ENCODE peak calls at places on chromosomes 12 and 14, in five cellular contexts. T is choroid plexus epithelial cell; A is stimulated activated CD8-positive, alpha-beta memory T cell treated with anti-CD3 and anti-CD28 coated beads, Interleukin-15, amount 100 ng/mL, for 4 hours; I is RCC 7860; O is AG09319. G is an unnamed sample.
A peak's percentile ranks its signal among the peaks of the same experiment; 100 is the strongest.

GRCh38 chr14:76778546-76779215 is 17.4 kb downstream of the VASH1 start:
- DNase-seq in T (no peak), A (no peak), I (no peak), O (no peak), G (no peak)

GRCh38 chr12:109803678-109804077 is 29.5 kb downstream of the TRPV4 start:
- DNase-seq in T (no peak), A (no peak), I (no peak), O (no peak), G (no peak)

GRCh38 chr14:52068741-52069616 is at the start of gene NID2:
- DNase-seq in T (peak; percentile 97), A (peak; percentile 8), I (no peak), O (peak; percentile 93), G (peak; percentile 88)

GRCh38 chr14:70856851-70857498 is 47.7 kb upstream of the MAP3K9 start:
- DNase-seq in T (peak; percentile 88), A (no peak), I (peak; percentile 86), O (no peak), G (peak; percentile 73)

GRCh38 chr12:116559080-116559329 is 176 bp upstream of the MAP1LC3B2 start:
- DNase-seq in T (no peak), A (no peak), I (no peak), O (no peak), G (no peak)

GRCh38 chr12:101490286-101490920 is 15.3 kb downstream of the SPIC start:
- DNase-seq in T (peak; percentile 80), A (no peak), I (no peak), O (no peak), G (no peak)

GRCh38 chr12:21151184-21151583 is 20.2 kb downstream of the SLCO1B1 start:
- DNase-seq in T (no peak), A (no peak), I (no peak), O (no peak), G (no peak)

GRCh38 chr12:80979821-80980220 is 42.1 kb upstream of the LIN7A start:
- DNase-seq in T (no peak), A (no peak), I (no peak), O (no peak), G (no peak)

GRCh38 chr12:11829764-11830194 is 180.3 kb downstream of the ETV6 start:
- DNase-seq in T (no peak), A (no peak), I (no peak), O (no peak), G (no peak)

GRCh38 chr14:80425686-80426085 is 214.4 kb upstream of the DIO2 start:
- DNase-seq in T (peak; percentile 94), A (no peak), I (peak; percentile 95), O (peak; percentile 71), G (peak; percentile 80)

GRCh38 chr12:77957034-77957433 is 126.3 kb downstream of the NAV3 start:
- DNase-seq in T (no peak), A (no peak), I (no peak), O (no peak), G (no peak)

GRCh38 chr12:104280703-104281458 is 22.7 kb upstream of the EID3 start:
- DNase-seq in T (peak; percentile 94), A (no peak), I (peak; percentile 100), O (peak; percentile 75), G (peak; percentile 70)

GRCh38 chr12:51082561-51083139 is 746 bp downstream of the CSRNP2 start:
- DNase-seq in T (peak; percentile 47), A (no peak), I (peak; percentile 13), O (no peak), G (no peak)

GRCh38 chr14:88300817-88301216 is 22.3 kb downstream of the KCNK10 start:
- DNase-seq in T (no peak), A (no peak), I (no peak), O (no peak), G (no peak)

GRCh38 chr14:29553427-29553826 is 374.2 kb downstream of the PRKD1 start:
- DNase-seq in T (no peak), A (no peak), I (no peak), O (no peak), G (no peak)

GRCh38 chr12:114443607-114444421 is 37.9 kb upstream of the TBX5 start:
- DNase-seq in T (no peak), A (no peak), I (no peak), O (no peak), G (no peak)

GRCh38 chr12:94745562-94745961 is 95.2 kb upstream of the TMCC3 start:
- DNase-seq in T (no peak), A (no peak), I (no peak), O (no peak), G (no peak)

GRCh38 chr12:16606936-16607335 is 974 bp upstream of the LMO3 start:
- DNase-seq in T (no peak), A (no peak), I (no peak), O (no peak), G (no peak)

GRCh38 chr12:58567189-58567588 is 353.1 kb downstream of the LRIG3 start:
- DNase-seq in T (no peak), A (no peak), I (no peak), O (no peak), G (no peak)

GRCh38 chr14:76464856-76465255 is 88.9 kb downstream of the ESRRB start:
- DNase-seq in T (no peak), A (no peak), I (no peak), O (no peak), G (no peak)

GRCh38 chr14:106879241-106879640 is 1352.9 kb downstream of the TMEM121 start:
- DNase-seq in T (no peak), A (no peak), I (no peak), O (no peak), G (no peak)

GRCh38 chr14:49598182-49598478 is 610 bp upstream of the LRR1 start:
- DNase-seq in T (no peak), A (no peak), I (no peak), O (no peak), G (no peak)

GRCh38 chr12:30599631-30600030 is 96.0 kb downstream of the IPO8 start:
- DNase-seq in T (peak; percentile 50), A (no peak), I (no peak), O (no peak), G (no peak)

GRCh38 chr12:55188974-55189556 is 31.8 kb upstream of the OR10A7 start:
- DNase-seq in T (peak; percentile 90), A (no peak), I (peak; percentile 50), O (peak; percentile 30), G (peak; percentile 43)

GRCh38 chr12:103566398-103566797 is 20.7 kb upstream of the STAB2 start:
- DNase-seq in T (no peak), A (no peak), I (no peak), O (no peak), G (no peak)

GRCh38 chr14:87566986-87567385 is 426.0 kb downstream of the GALC start:
- DNase-seq in T (no peak), A (no peak), I (no peak), O (no peak), G (peak; percentile 7)

GRCh38 chr14:71833476-71833875 is 98.8 kb upstream of the RGS6 start:
- DNase-seq in T (no peak), A (no peak), I (no peak), O (no peak), G (no peak)

GRCh38 chr12:54007538-54008259 is 1.1 kb upstream of the HOXC8 start:
- DNase-seq in T (no peak), A (no peak), I (no peak), O (no peak), G (no peak)

GRCh38 chr12:13124661-13125505 is 21.4 kb upstream of the GSG1 start:
- DNase-seq in T (peak; percentile 68), A (no peak), I (peak; percentile 50), O (no peak), G (no peak)

GRCh38 chr12:124852911-124853441 is 10.7 kb downstream of the SCARB1 start:
- DNase-seq in T (no peak), A (no peak), I (no peak), O (no peak), G (no peak)

GRCh38 chr14:24369463-24369862 is 1.5 kb downstream of the NFATC4 start:
- DNase-seq in T (no peak), A (no peak), I (no peak), O (no peak), G (no peak)

GRCh38 chr12:111578276-111578970 is 20.7 kb downstream of the ATXN2 start:
- DNase-seq in T (peak; percentile 87), A (no peak), I (peak; percentile 66), O (no peak), G (no peak)

GRCh38 chr14:68109132-68109531 is 289.6 kb downstream of the RAD51B start:
- DNase-seq in T (peak; percentile 32), A (no peak), I (no peak), O (no peak), G (peak; percentile 32)

GRCh38 chr12:39990122-39991101 is 115.5 kb downstream of the SLC2A13 start:
- DNase-seq in T (peak; percentile 73), A (no peak), I (no peak), O (peak; percentile 16), G (peak; percentile 20)

GRCh38 chr12:109818253-109818652 is 14.9 kb downstream of the TRPV4 start:
- DNase-seq in T (no peak), A (no peak), I (no peak), O (no peak), G (no peak)

GRCh38 chr14:99751539-99752485 is 41.4 kb upstream of the EML1 start:
- DNase-seq in T (no peak), A (no peak), I (peak; percentile 11), O (no peak), G (no peak)

GRCh38 chr14:98514016-98514415 is 758.0 kb downstream of the BCL11B start:
- DNase-seq in T (no peak), A (no peak), I (no peak), O (no peak), G (no peak)

GRCh38 chr12:90060031-90060430 is 351.4 kb upstream of the ATP2B1 start:
- DNase-seq in T (no peak), A (no peak), I (no peak), O (no peak), G (no peak)

G was measured in GM04504.